ENCODE peak calls at places on chromosomes 1 and 21, in nine cellular contexts. One of them, this sample, is unnamed.

GRCh38 chr1:61182049-61182448 is 99.7 kb downstream of the NFIA start:
- DNase-seq in psoas muscle: no peak
- DNase-seq in neural progenitor cell: no peak
- DNase-seq in body of pancreas: peak; percentile 23
- DNase-seq in GM23248: peak; percentile 78
- DNase-seq in HCT116: no peak
- DNase-seq in GM23338: no peak
- DNase-seq in spleen: no peak
- DNase-seq in left ventricle myocardium inferior: no peak
- DNase-seq in this sample: no peak

GRCh38 chr1:1460540-1461130 is 10.9 kb upstream of the ATAD3B start:
- DNase-seq in body of pancreas: no peak
- DNase-seq in left ventricle myocardium inferior: no peak
- DNase-seq in HCT116: no peak
- DNase-seq in neural progenitor cell: no peak
- DNase-seq in spleen: no peak
- DNase-seq in psoas muscle: no peak
- DNase-seq in GM23248: no peak
- DNase-seq in GM23338: no peak
- DNase-seq in this sample: no peak

GRCh38 chr1:73998348-73998959 is 199.5 kb downstream of the LRRIQ3 start:
- DNase-seq in body of pancreas: no peak
- DNase-seq in GM23248: peak; percentile 37
- DNase-seq in spleen: no peak
- DNase-seq in psoas muscle: no peak
- DNase-seq in neural progenitor cell: peak; percentile 42
- DNase-seq in left ventricle myocardium inferior: no peak
- DNase-seq in HCT116: peak; percentile 8
- DNase-seq in GM23338: peak; percentile 67
- DNase-seq in this sample: no peak

GRCh38 chr1:4512622-4513021 is 141.8 kb upstream of the AJAP1 start:
- DNase-seq in GM23248: no peak
- DNase-seq in neural progenitor cell: no peak
- DNase-seq in HCT116: no peak
- DNase-seq in body of pancreas: peak; percentile 37
- DNase-seq in GM23338: no peak
- DNase-seq in left ventricle myocardium inferior: peak; percentile 47
- DNase-seq in spleen: no peak
- DNase-seq in psoas muscle: no peak
- DNase-seq in this sample: peak; percentile 68

GRCh38 chr1:211017066-211017691 is 116.8 kb downstream of the KCNH1 start:
- DNase-seq in body of pancreas: no peak
- DNase-seq in GM23248: no peak
- DNase-seq in left ventricle myocardium inferior: no peak
- DNase-seq in GM23338: no peak
- DNase-seq in neural progenitor cell: no peak
- DNase-seq in HCT116: no peak
- DNase-seq in spleen: no peak
- DNase-seq in psoas muscle: no peak
- DNase-seq in this sample: no peak

GRCh38 chr1:156106624-156107488 is 7.7 kb upstream of the LMNA start:
- DNase-seq in psoas muscle: no peak
- DNase-seq in neural progenitor cell: peak; percentile 72
- DNase-seq in spleen: no peak
- DNase-seq in body of pancreas: peak; percentile 54
- DNase-seq in left ventricle myocardium inferior: no peak
- DNase-seq in HCT116: no peak
- DNase-seq in GM23248: peak; percentile 77
- DNase-seq in GM23338: peak; percentile 92
- DNase-seq in this sample: no peak

GRCh38 chr1:39652105-39652504 is 12.7 kb upstream of the HEYL start:
- DNase-seq in spleen: no peak
- DNase-seq in GM23248: no peak
- DNase-seq in body of pancreas: no peak
- DNase-seq in HCT116: no peak
- DNase-seq in psoas muscle: no peak
- DNase-seq in neural progenitor cell: no peak
- DNase-seq in left ventricle myocardium inferior: peak; percentile 80
- DNase-seq in GM23338: no peak
- DNase-seq in this sample: peak; percentile 38

GRCh38 chr21:37564924-37565529 is 198.5 kb downstream of the DYRK1A start:
- DNase-seq in spleen: no peak
- DNase-seq in GM23338: no peak
- DNase-seq in psoas muscle: peak; percentile 58
- DNase-seq in left ventricle myocardium inferior: no peak
- DNase-seq in GM23248: peak; percentile 41
- DNase-seq in neural progenitor cell: peak; percentile 42
- DNase-seq in HCT116: no peak
- DNase-seq in body of pancreas: peak; percentile 37
- DNase-seq in this sample: no peak

GRCh38 chr1:150109567-150109966 is 40.1 kb upstream of the PLEKHO1 start:
- DNase-seq in neural progenitor cell: no peak
- DNase-seq in GM23338: no peak
- DNase-seq in psoas muscle: no peak
- DNase-seq in body of pancreas: no peak
- DNase-seq in GM23248: no peak
- DNase-seq in spleen: no peak
- DNase-seq in HCT116: no peak
- DNase-seq in left ventricle myocardium inferior: no peak
- DNase-seq in this sample: no peak

GRCh38 chr1:10186453-10187319 is 23.7 kb upstream of the KIF1B start:
- DNase-seq in GM23338: no peak
- DNase-seq in spleen: no peak
- DNase-seq in neural progenitor cell: no peak
- DNase-seq in GM23248: peak; percentile 59
- DNase-seq in body of pancreas: no peak
- DNase-seq in left ventricle myocardium inferior: no peak
- DNase-seq in HCT116: no peak
- DNase-seq in psoas muscle: no peak
- DNase-seq in this sample: no peak

GRCh38 chr1:85822696-85823095 is 114.5 kb upstream of the ZNHIT6 start:
- DNase-seq in left ventricle myocardium inferior: no peak
- DNase-seq in neural progenitor cell: no peak
- DNase-seq in spleen: no peak
- DNase-seq in GM23338: no peak
- DNase-seq in GM23248: no peak
- DNase-seq in HCT116: no peak
- DNase-seq in psoas muscle: no peak
- DNase-seq in body of pancreas: no peak
- DNase-seq in this sample: no peak

GRCh38 chr1:5713101-5713820 is 279.0 kb downstream of the NPHP4 start:
- DNase-seq in HCT116: no peak
- DNase-seq in spleen: no peak
- DNase-seq in neural progenitor cell: no peak
- DNase-seq in GM23338: no peak
- DNase-seq in body of pancreas: no peak
- DNase-seq in GM23248: no peak
- DNase-seq in left ventricle myocardium inferior: no peak
- DNase-seq in psoas muscle: no peak
- DNase-seq in this sample: no peak

GRCh38 chr1:203652718-203653461 is 26.3 kb downstream of the ATP2B4 start:
- DNase-seq in spleen: no peak
- DNase-seq in neural progenitor cell: no peak
- DNase-seq in GM23338: no peak
- DNase-seq in GM23248: no peak
- DNase-seq in psoas muscle: no peak
- DNase-seq in HCT116: no peak
- DNase-seq in body of pancreas: no peak
- DNase-seq in left ventricle myocardium inferior: no peak
- DNase-seq in this sample: no peak

GRCh38 chr1:16980473-16981268 is at the start of gene MFAP2:
- DNase-seq in HCT116: no peak
- DNase-seq in spleen: no peak
- DNase-seq in neural progenitor cell: peak; percentile 72
- DNase-seq in left ventricle myocardium inferior: no peak
- DNase-seq in psoas muscle: no peak
- DNase-seq in GM23338: peak; percentile 78
- DNase-seq in body of pancreas: no peak
- DNase-seq in GM23248: peak; percentile 80
- DNase-seq in this sample: peak; percentile 33

GRCh38 chr21:41169701-41170100 is 1.7 kb downstream of the BACE2 start:
- DNase-seq in GM23338: no peak
- DNase-seq in body of pancreas: no peak
- DNase-seq in GM23248: peak; percentile 9
- DNase-seq in HCT116: no peak
- DNase-seq in spleen: no peak
- DNase-seq in neural progenitor cell: no peak
- DNase-seq in left ventricle myocardium inferior: no peak
- DNase-seq in psoas muscle: no peak
- DNase-seq in this sample: peak; percentile 22
- H3K4me3 ChIP-seq in GM23338: peak overlapping the region; percentile 81
- H3K4me3 ChIP-seq in body of pancreas: no peak overlapping the region
- H3K4me3 ChIP-seq in GM23248: peak overlapping the region; percentile 91
- H3K4me3 ChIP-seq in HCT116: peak overlapping the region; percentile 77
- H3K4me3 ChIP-seq in spleen: peak overlapping the region; percentile 73
- H3K4me3 ChIP-seq in neural progenitor cell: no peak overlapping the region
- H3K4me3 ChIP-seq in left ventricle myocardium inferior: peak overlapping the region; percentile 87
- H3K4me3 ChIP-seq in psoas muscle: peak overlapping the region; percentile 72
- H3K4me3 ChIP-seq in this sample: no peak overlapping the region

GRCh38 chr1:53680868-53681267 is 58.1 kb downstream of the GLIS1 start:
- DNase-seq in GM23248: no peak
- DNase-seq in GM23338: no peak
- DNase-seq in HCT116: no peak
- DNase-seq in body of pancreas: no peak
- DNase-seq in spleen: no peak
- DNase-seq in psoas muscle: no peak
- DNase-seq in neural progenitor cell: no peak
- DNase-seq in left ventricle myocardium inferior: no peak
- DNase-seq in this sample: no peak
- H3K36me3 ChIP-seq in GM23248: no peaks in the 10 kb centered on the region
- H3K36me3 ChIP-seq in GM23338: no peaks in the 10 kb centered on the region
- H3K36me3 ChIP-seq in HCT116: no peaks in the 10 kb centered on the region
- H3K36me3 ChIP-seq in body of pancreas: no peaks in the 10 kb centered on the region
- H3K36me3 ChIP-seq in spleen: no peaks in the 10 kb centered on the region
- H3K36me3 ChIP-seq in psoas muscle: no peaks in the 10 kb centered on the region
- H3K36me3 ChIP-seq in neural progenitor cell: no peaks in the 10 kb centered on the region
- H3K36me3 ChIP-seq in left ventricle myocardium inferior: no peaks in the 10 kb centered on the region
- H3K36me3 ChIP-seq in this sample: no peaks in the 10 kb centered on the region

GRCh38 chr1:59438058-59438560 is 141.2 kb downstream of the FGGY start:
- DNase-seq in HCT116: no peak
- DNase-seq in neural progenitor cell: no peak
- DNase-seq in body of pancreas: no peak
- DNase-seq in left ventricle myocardium inferior: no peak
- DNase-seq in psoas muscle: no peak
- DNase-seq in GM23248: no peak
- DNase-seq in spleen: no peak
- DNase-seq in GM23338: no peak
- DNase-seq in this sample: no peak
- H3K27ac ChIP-seq in HCT116: no peak overlapping the region
- H3K27ac ChIP-seq in neural progenitor cell: no peak overlapping the region
- H3K27ac ChIP-seq in body of pancreas: no peak overlapping the region
- H3K27ac ChIP-seq in left ventricle myocardium inferior: no peak overlapping the region
- H3K27ac ChIP-seq in psoas muscle: no peak overlapping the region
- H3K27ac ChIP-seq in GM23248: no peak overlapping the region
- H3K27ac ChIP-seq in spleen: no peak overlapping the region
- H3K27ac ChIP-seq in GM23338: no peak overlapping the region
- H3K27ac ChIP-seq in this sample: no peak overlapping the region

DNA sequence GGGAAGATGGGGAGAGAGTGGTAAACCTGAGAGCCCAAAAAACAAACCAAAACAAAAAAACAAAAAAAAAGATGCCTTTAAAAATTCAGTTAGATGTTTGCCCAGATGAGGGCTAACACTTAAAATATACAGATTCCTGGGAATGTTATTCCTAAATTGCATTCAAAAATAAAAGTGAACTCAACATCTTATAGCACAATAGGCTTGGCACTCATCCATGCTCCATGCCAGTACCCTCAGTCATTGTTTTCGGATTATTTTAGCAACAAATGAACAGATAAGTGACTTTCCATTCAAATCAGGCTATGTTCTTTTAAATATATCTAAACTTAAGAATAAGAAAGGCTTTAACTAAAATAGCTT is 3.7 kb downstream of the ATP1A1 start:
- DNase-seq in HCT116: no peak
- DNase-seq in psoas muscle: no peak
- DNase-seq in spleen: no peak
- DNase-seq in body of pancreas: no peak
- DNase-seq in neural progenitor cell: no peak
- DNase-seq in GM23248: peak; percentile 81
- DNase-seq in GM23338: no peak
- DNase-seq in left ventricle myocardium inferior: no peak
- DNase-seq in this sample: no peak
- H3K4me3 ChIP-seq in HCT116: peak overlapping the region; percentile 81
- H3K4me3 ChIP-seq in psoas muscle: peak overlapping the region; percentile 81
- H3K4me3 ChIP-seq in spleen: no peak overlapping the region
- H3K4me3 ChIP-seq in body of pancreas: no peak overlapping the region
- H3K4me3 ChIP-seq in neural progenitor cell: peak overlapping the region; percentile 81
- H3K4me3 ChIP-seq in GM23248: peak overlapping the region; percentile 98
- H3K4me3 ChIP-seq in GM23338: peak overlapping the region; percentile 16
- H3K4me3 ChIP-seq in left ventricle myocardium inferior: peak overlapping the region; percentile 96
- H3K4me3 ChIP-seq in this sample: no peak overlapping the region

GRCh38 chr1:3267550-3268270 is 186.8 kb upstream of the ARHGEF16 start:
- DNase-seq in GM23338: no peak
- DNase-seq in neural progenitor cell: no peak
- DNase-seq in GM23248: no peak
- DNase-seq in psoas muscle: no peak
- DNase-seq in HCT116: no peak
- DNase-seq in left ventricle myocardium inferior: no peak
- DNase-seq in spleen: no peak
- DNase-seq in body of pancreas: no peak
- DNase-seq in this sample: no peak
- H3K36me3 ChIP-seq in GM23338: no peaks in the 10 kb centered on the region
- H3K36me3 ChIP-seq in neural progenitor cell: no peaks in the 10 kb centered on the region
- H3K36me3 ChIP-seq in GM23248: no peaks in the 10 kb centered on the region
- H3K36me3 ChIP-seq in psoas muscle: no peaks in the 10 kb centered on the region
- H3K36me3 ChIP-seq in HCT116: no peaks in the 10 kb centered on the region
- H3K36me3 ChIP-seq in left ventricle myocardium inferior: no peaks in the 10 kb centered on the region
- H3K36me3 ChIP-seq in spleen: no peaks in the 10 kb centered on the region
- H3K36me3 ChIP-seq in body of pancreas: no peaks in the 10 kb centered on the region
- H3K36me3 ChIP-seq in this sample: no peaks in the 10 kb centered on the region

GRCh38 chr1:47189844-47190562 is at the start of gene PDZK1IP1:
- DNase-seq in left ventricle myocardium inferior: peak; percentile 81
- DNase-seq in spleen: peak; percentile 69
- DNase-seq in GM23338: peak; percentile 46
- DNase-seq in psoas muscle: peak; percentile 95
- DNase-seq in body of pancreas: peak; percentile 94
- DNase-seq in neural progenitor cell: peak; percentile 67
- DNase-seq in GM23248: peak; percentile 95
- DNase-seq in HCT116: no peak
- DNase-seq in this sample: peak; percentile 68
- H3K27ac ChIP-seq in left ventricle myocardium inferior: peak within 1 kb of the TSS; percentile 36
- H3K27ac ChIP-seq in spleen: peak within 1 kb of the TSS; percentile 54
- H3K27ac ChIP-seq in GM23338: no peak within 1 kb of the TSS
- H3K27ac ChIP-seq in psoas muscle: peak within 1 kb of the TSS; percentile 72
- H3K27ac ChIP-seq in body of pancreas: peak within 1 kb of the TSS; percentile 84
- H3K27ac ChIP-seq in neural progenitor cell: no peak within 1 kb of the TSS
- H3K27ac ChIP-seq in GM23248: no peak within 1 kb of the TSS
- H3K27ac ChIP-seq in HCT116: no peak within 1 kb of the TSS
- H3K27ac ChIP-seq in this sample: no peak within 1 kb of the TSS

GRCh38 chr1:44811234-44811633 is 2.9 kb downstream of the BTBD19 start:
- DNase-seq in GM23338: no peak
- DNase-seq in neural progenitor cell: peak; percentile 46
- DNase-seq in spleen: peak; percentile 47
- DNase-seq in HCT116: no peak
- DNase-seq in body of pancreas: no peak
- DNase-seq in GM23248: no peak
- DNase-seq in left ventricle myocardium inferior: peak; percentile 5
- DNase-seq in psoas muscle: no peak
- DNase-seq in this sample: no peak
- H3K4me3 ChIP-seq in GM23338: no peak overlapping the region
- H3K4me3 ChIP-seq in neural progenitor cell: no peak overlapping the region
- H3K4me3 ChIP-seq in spleen: no peak overlapping the region
- H3K4me3 ChIP-seq in HCT116: no peak overlapping the region
- H3K4me3 ChIP-seq in body of pancreas: no peak overlapping the region
- H3K4me3 ChIP-seq in GM23248: peak overlapping the region; percentile 13
- H3K4me3 ChIP-seq in left ventricle myocardium inferior: no peak overlapping the region
- H3K4me3 ChIP-seq in psoas muscle: no peak overlapping the region
- H3K4me3 ChIP-seq in this sample: no peak overlapping the region